ENCODE peak calls at places on chromosomes 16 and 17, in eight cellular contexts. D is cardiac fibroblast; V is RWPE2; B is fibroblast of mammary gland; T is heart left ventricle; X is activated CD8-positive, alpha-beta memory T cell treated with anti-CD3 and anti-CD28 coated beads, Interleukin-2, amount 10 ng/mL, durations not matched to agents 7 days and 5 days; L is uterus; K is left cardiac atrium. W is an unnamed sample.

GRCh38 chr17:2089021-2089422 is 34.1 kb downstream of the HIC1 start:
- DNase-seq in D (peak), V (no peak), B (peak), T (no peak), X (peak), L (no peak), K (no peak), W (peak)

GRCh38 chr17:10699861-10700260 is 2.5 kb downstream of the ADPRM start:
- DNase-seq in D (peak), V (no peak), B (no peak), T (no peak), X (no peak), L (no peak), K (no peak), W (peak)

GRCh38 chr16:86598607-86599318 is 20.4 kb downstream of the FOXL1 start:
- DNase-seq in D (no peak), V (no peak), B (no peak), T (no peak), X (no peak), L (no peak), K (no peak), W (peak)

GRCh38 chr17:65042911-65043310 is 13.6 kb downstream of the GNA13 start:
- DNase-seq in D (no peak), V (no peak), B (no peak), T (no peak), X (no peak), L (no peak), K (no peak), W (no peak)

GRCh38 chr17:28684963-28685362 is 23.0 kb downstream of the SUPT6H start:
- DNase-seq in D (peak), V (no peak), B (peak), T (no peak), X (no peak), L (no peak), K (peak), W (peak)

GRCh38 chr16:1093284-1094123 is 2.5 kb downstream of the C1QTNF8 start:
- DNase-seq in D (peak), V (no peak), B (no peak), T (no peak), X (peak), L (no peak), K (no peak), W (no peak)

GRCh38 chr17:83007504-83008475 is 71.6 kb upstream of the METRNL start:
- DNase-seq in D (no peak), V (no peak), B (no peak), T (no peak), X (no peak), L (no peak), K (no peak), W (peak)

GRCh38 chr16:23464196-23464595 is 11.2 kb upstream of the COG7 start:
- DNase-seq in D (no peak), V (no peak), B (no peak), T (no peak), X (no peak), L (no peak), K (no peak), W (no peak)